ENCODE peak calls at places on chromosome 9, in five cellular contexts. One of them, this sample, is unnamed. For H3K27me3, the result is how much of the 10 kb centered on the place peaks cover.

GRCh38 chr9:72454871-72455471 is 66.4 kb upstream of the TMC1 start:
- DNase-seq in naive thymus-derived CD4-positive, alpha-beta T cell: no peak
- DNase-seq in aorta: no peak
- DNase-seq in left ventricle myocardium inferior: no peak
- DNase-seq in mesendoderm: peak
- DNase-seq in this sample: no peak

GRCh38 chr9:107712390-107712789 is 222.8 kb upstream of the KLF4 start:
- DNase-seq in left ventricle myocardium inferior: no peak
- DNase-seq in aorta: no peak
- DNase-seq in naive thymus-derived CD4-positive, alpha-beta T cell: no peak
- DNase-seq in mesendoderm: no peak
- DNase-seq in this sample: no peak

GRCh38 chr9:27260789-27261516 is 36.0 kb downstream of the EQTN start:
- DNase-seq in mesendoderm: no peak
- DNase-seq in naive thymus-derived CD4-positive, alpha-beta T cell: no peak
- DNase-seq in aorta: no peak
- DNase-seq in left ventricle myocardium inferior: no peak
- DNase-seq in this sample: no peak

GRCh38 chr9:124478014-124478753 is 27.9 kb downstream of the ADGRD2 start:
- DNase-seq in aorta: no peak
- DNase-seq in naive thymus-derived CD4-positive, alpha-beta T cell: no peak
- DNase-seq in left ventricle myocardium inferior: no peak
- DNase-seq in mesendoderm: peak
- DNase-seq in this sample: no peak

GRCh38 chr9:38385896-38386295 is 6.6 kb upstream of the ALDH1B1 start:
- DNase-seq in aorta: peak
- DNase-seq in left ventricle myocardium inferior: no peak
- DNase-seq in naive thymus-derived CD4-positive, alpha-beta T cell: no peak
- DNase-seq in mesendoderm: no peak
- DNase-seq in this sample: no peak

GRCh38 chr9:123355761-123356520 is at the start of gene CRB2:
- DNase-seq in naive thymus-derived CD4-positive, alpha-beta T cell: no peak
- DNase-seq in left ventricle myocardium inferior: no peak
- DNase-seq in mesendoderm: peak
- DNase-seq in aorta: no peak
- DNase-seq in this sample: no peak

GRCh38 chr9:134418354-134418753 is 92.1 kb downstream of the RXRA start:
- DNase-seq in naive thymus-derived CD4-positive, alpha-beta T cell: no peak
- DNase-seq in aorta: no peak
- DNase-seq in mesendoderm: no peak
- DNase-seq in left ventricle myocardium inferior: peak
- DNase-seq in this sample: peak

GRCh38 chr9:38057416-38058195 is 11.4 kb downstream of the SHB start:
- DNase-seq in mesendoderm: peak
- DNase-seq in aorta: no peak
- DNase-seq in left ventricle myocardium inferior: peak
- DNase-seq in naive thymus-derived CD4-positive, alpha-beta T cell: no peak
- DNase-seq in this sample: no peak

GRCh38 chr9:109812818-109813281 is 32.9 kb downstream of the PALM2AKAP2 start:
- DNase-seq in left ventricle myocardium inferior: no peak
- DNase-seq in aorta: no peak
- DNase-seq in mesendoderm: no peak
- DNase-seq in naive thymus-derived CD4-positive, alpha-beta T cell: no peak
- DNase-seq in this sample: no peak

GRCh38 chr9:81530407-81530810 is 158.9 kb downstream of the TLE1 start:
- DNase-seq in left ventricle myocardium inferior: no peak
- DNase-seq in aorta: no peak
- DNase-seq in mesendoderm: no peak
- DNase-seq in naive thymus-derived CD4-positive, alpha-beta T cell: no peak
- DNase-seq in this sample: no peak

GRCh38 chr9:82601272-82601835 is 461.6 kb downstream of the RASEF start:
- DNase-seq in left ventricle myocardium inferior: no peak
- DNase-seq in mesendoderm: no peak
- DNase-seq in naive thymus-derived CD4-positive, alpha-beta T cell: no peak
- DNase-seq in aorta: no peak
- DNase-seq in this sample: no peak

GRCh38 chr9:78115073-78115472 is 83.5 kb upstream of the GNAQ start:
- DNase-seq in aorta: no peak
- DNase-seq in mesendoderm: peak
- DNase-seq in left ventricle myocardium inferior: no peak
- DNase-seq in naive thymus-derived CD4-positive, alpha-beta T cell: no peak
- DNase-seq in this sample: no peak

GRCh38 chr9:78021692-78022091 is 9.9 kb downstream of the GNAQ start:
- DNase-seq in left ventricle myocardium inferior: peak
- DNase-seq in naive thymus-derived CD4-positive, alpha-beta T cell: no peak
- DNase-seq in mesendoderm: peak
- DNase-seq in aorta: no peak
- DNase-seq in this sample: no peak

GRCh38 chr9:85178486-85178885 is 509.0 kb downstream of the NTRK2 start:
- DNase-seq in left ventricle myocardium inferior: no peak
- DNase-seq in mesendoderm: peak
- DNase-seq in aorta: no peak
- DNase-seq in naive thymus-derived CD4-positive, alpha-beta T cell: no peak
- DNase-seq in this sample: no peak

GRCh38 chr9:85172001-85172978 is 502.8 kb downstream of the NTRK2 start:
- DNase-seq in mesendoderm: peak
- DNase-seq in aorta: no peak
- DNase-seq in naive thymus-derived CD4-positive, alpha-beta T cell: no peak
- DNase-seq in left ventricle myocardium inferior: peak
- DNase-seq in this sample: no peak

GRCh38 chr9:85171163-85171562 is 501.6 kb downstream of the NTRK2 start:
- DNase-seq in mesendoderm: no peak
- DNase-seq in naive thymus-derived CD4-positive, alpha-beta T cell: no peak
- DNase-seq in aorta: no peak
- DNase-seq in left ventricle myocardium inferior: no peak
- DNase-seq in this sample: no peak

DNA sequence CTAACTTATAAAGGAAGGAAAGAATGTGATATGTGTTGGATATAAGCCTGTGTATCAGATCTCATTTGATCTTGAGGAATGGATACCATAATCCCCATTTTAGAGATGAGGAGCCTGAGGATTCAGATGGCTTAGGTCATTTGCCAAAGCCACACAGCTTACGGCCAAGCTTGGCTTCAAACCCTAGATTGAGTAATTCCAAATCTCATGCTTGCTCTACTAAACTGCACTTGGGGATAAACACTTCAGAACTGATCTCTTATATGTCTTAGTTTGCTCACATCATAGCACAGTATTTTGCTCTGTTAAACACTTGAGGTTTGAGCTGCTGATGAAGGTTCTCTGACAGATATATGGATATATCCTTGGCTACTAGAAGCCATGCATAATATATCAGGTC is 504.4 kb downstream of the NTRK2 start:
- DNase-seq in aorta: no peak
- DNase-seq in mesendoderm: no peak
- DNase-seq in left ventricle myocardium inferior: no peak
- DNase-seq in naive thymus-derived CD4-positive, alpha-beta T cell: no peak
- DNase-seq in this sample: no peak
- H3K4me3 ChIP-seq in aorta: no peak
- H3K4me3 ChIP-seq in mesendoderm: no peak
- H3K4me3 ChIP-seq in left ventricle myocardium inferior: no peak
- H3K4me3 ChIP-seq in naive thymus-derived CD4-positive, alpha-beta T cell: no peak
- H3K4me3 ChIP-seq in this sample: no peak

DNA sequence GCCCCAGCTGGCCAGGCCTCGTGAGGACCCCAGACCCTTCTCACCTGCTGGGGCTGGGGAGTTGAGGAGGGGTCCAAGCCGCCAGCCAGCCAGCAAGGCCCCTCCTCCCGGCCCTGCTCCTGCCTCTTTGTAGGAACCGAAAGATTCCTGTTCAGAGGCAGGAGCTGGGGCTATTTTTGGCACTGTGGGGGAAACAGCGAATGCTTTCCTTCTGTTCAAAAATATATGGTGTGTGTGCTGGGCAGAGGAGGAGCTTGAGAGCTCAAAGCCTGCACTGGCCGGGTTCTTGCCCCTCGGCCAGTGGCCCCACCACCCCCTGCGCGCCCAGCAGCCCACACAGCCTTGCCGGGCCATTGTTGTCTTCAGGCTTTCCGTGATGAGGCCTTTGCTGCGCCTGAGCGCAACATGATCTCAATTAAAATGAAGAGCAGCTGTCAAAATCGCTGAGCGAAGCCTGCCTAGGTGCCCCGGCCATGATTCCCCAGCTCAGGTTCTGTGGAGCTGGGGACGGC is 13.3 kb downstream of the NCS1 start:
- DNase-seq in aorta: no peak
- DNase-seq in left ventricle myocardium inferior: no peak
- DNase-seq in mesendoderm: no peak
- DNase-seq in naive thymus-derived CD4-positive, alpha-beta T cell: no peak
- DNase-seq in this sample: no peak
- H3K27ac ChIP-seq in aorta: peak
- H3K27ac ChIP-seq in left ventricle myocardium inferior: no peak
- H3K27ac ChIP-seq in mesendoderm: no peak
- H3K27ac ChIP-seq in naive thymus-derived CD4-positive, alpha-beta T cell: no peak
- H3K27ac ChIP-seq in this sample: no peak

GRCh38 chr9:132239999-132240859 is 78.4 kb downstream of the NTNG2 start:
- DNase-seq in aorta: peak
- DNase-seq in mesendoderm: no peak
- DNase-seq in left ventricle myocardium inferior: no peak
- DNase-seq in naive thymus-derived CD4-positive, alpha-beta T cell: no peak
- DNase-seq in this sample: no peak

GRCh38 chr9:132240860-132241482 is 79.1 kb downstream of the NTNG2 start:
- DNase-seq in left ventricle myocardium inferior: peak
- DNase-seq in naive thymus-derived CD4-positive, alpha-beta T cell: peak
- DNase-seq in mesendoderm: peak
- DNase-seq in aorta: peak
- DNase-seq in this sample: peak

GRCh38 chr9:132242621-132243155 is 80.8 kb downstream of the NTNG2 start:
- DNase-seq in left ventricle myocardium inferior: no peak
- DNase-seq in mesendoderm: peak
- DNase-seq in aorta: peak
- DNase-seq in naive thymus-derived CD4-positive, alpha-beta T cell: no peak
- DNase-seq in this sample: no peak

GRCh38 chr9:132241840-132242620 is 80.2 kb downstream of the NTNG2 start:
- DNase-seq in aorta: peak
- DNase-seq in left ventricle myocardium inferior: peak
- DNase-seq in mesendoderm: no peak
- DNase-seq in naive thymus-derived CD4-positive, alpha-beta T cell: peak
- DNase-seq in this sample: peak

GRCh38 chr9:132241483-132241839 is 79.6 kb downstream of the NTNG2 start:
- DNase-seq in naive thymus-derived CD4-positive, alpha-beta T cell: no peak
- DNase-seq in left ventricle myocardium inferior: no peak
- DNase-seq in mesendoderm: no peak
- DNase-seq in aorta: no peak
- DNase-seq in this sample: no peak
- H3K27me3 ChIP-seq in naive thymus-derived CD4-positive, alpha-beta T cell: under half
- H3K27me3 ChIP-seq in left ventricle myocardium inferior: under half
- H3K27me3 ChIP-seq in mesendoderm: under half
- H3K27me3 ChIP-seq in aorta: under half
- H3K27me3 ChIP-seq in this sample: under half

GRCh38 chr9:130837002-130837511 is 2.0 kb downstream of the ABL1 start:
- DNase-seq in mesendoderm: no peak
- DNase-seq in aorta: no peak
- DNase-seq in left ventricle myocardium inferior: no peak
- DNase-seq in naive thymus-derived CD4-positive, alpha-beta T cell: no peak
- DNase-seq in this sample: no peak

GRCh38 chr9:130833324-130833990 is 1.6 kb upstream of the ABL1 start:
- DNase-seq in aorta: no peak
- DNase-seq in mesendoderm: no peak
- DNase-seq in left ventricle myocardium inferior: no peak
- DNase-seq in naive thymus-derived CD4-positive, alpha-beta T cell: no peak
- DNase-seq in this sample: no peak

GRCh38 chr9:130837644-130838043 is 2.6 kb downstream of the ABL1 start:
- DNase-seq in left ventricle myocardium inferior: no peak
- DNase-seq in naive thymus-derived CD4-positive, alpha-beta T cell: no peak
- DNase-seq in mesendoderm: no peak
- DNase-seq in aorta: no peak
- DNase-seq in this sample: no peak

GRCh38 chr9:130834371-130835311 is at the start of gene ABL1:
- DNase-seq in left ventricle myocardium inferior: peak
- DNase-seq in naive thymus-derived CD4-positive, alpha-beta T cell: peak
- DNase-seq in aorta: peak
- DNase-seq in mesendoderm: peak
- DNase-seq in this sample: peak

DNA sequence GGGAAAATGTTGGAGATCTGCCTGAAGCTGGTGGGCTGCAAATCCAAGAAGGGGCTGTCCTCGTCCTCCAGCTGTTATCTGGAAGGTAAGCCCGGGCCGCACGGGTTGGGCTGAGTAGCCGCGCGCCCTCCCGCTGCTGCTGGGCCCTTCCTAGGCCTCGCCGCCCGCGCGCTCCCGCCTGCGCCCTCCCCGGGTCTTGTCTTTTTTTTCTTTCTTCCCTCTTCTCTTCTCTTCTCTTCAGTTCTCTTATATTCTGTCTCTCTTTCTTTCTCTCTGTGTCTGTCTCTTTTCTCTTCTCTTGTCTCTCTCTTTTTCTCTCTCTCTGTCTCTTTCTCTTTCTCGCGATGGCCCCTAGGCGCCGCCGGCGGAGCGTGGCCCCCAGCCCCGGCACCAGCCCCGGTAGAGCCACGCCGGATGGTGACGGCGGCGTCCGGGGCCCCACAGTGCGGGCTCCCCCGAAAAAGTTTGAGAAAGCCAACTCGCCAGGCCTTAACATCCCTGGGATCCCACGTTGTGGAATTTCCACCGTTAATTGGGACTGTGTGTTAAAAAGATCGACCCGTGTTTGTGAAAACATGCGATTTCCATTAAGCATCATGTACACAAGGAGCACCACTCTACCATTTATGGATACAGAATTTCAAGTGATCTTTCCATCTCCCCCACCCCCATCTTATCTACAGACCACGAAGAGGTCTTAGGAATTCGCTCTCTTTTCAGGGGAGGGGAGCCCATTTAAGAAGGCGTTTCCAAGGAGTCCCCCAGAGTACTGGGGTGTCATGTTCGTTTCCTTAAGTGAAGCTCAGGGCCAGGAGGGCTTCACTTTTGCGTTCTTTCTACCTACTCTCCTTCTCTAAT is 616 bp downstream of the ABL1 start:
- DNase-seq in naive thymus-derived CD4-positive, alpha-beta T cell: peak
- DNase-seq in mesendoderm: peak
- DNase-seq in aorta: peak
- DNase-seq in left ventricle myocardium inferior: peak
- DNase-seq in this sample: peak
- H3K4me3 ChIP-seq in naive thymus-derived CD4-positive, alpha-beta T cell: peak
- H3K4me3 ChIP-seq in mesendoderm: peak
- H3K4me3 ChIP-seq in aorta: peak
- H3K4me3 ChIP-seq in left ventricle myocardium inferior: peak
- H3K4me3 ChIP-seq in this sample: peak

GRCh38 chr9:94905606-94906005 is 179.1 kb downstream of the AOPEP start:
- DNase-seq in mesendoderm: no peak
- DNase-seq in naive thymus-derived CD4-positive, alpha-beta T cell: no peak
- DNase-seq in left ventricle myocardium inferior: no peak
- DNase-seq in aorta: no peak
- DNase-seq in this sample: no peak

GRCh38 chr9:94906713-94907112 is 180.2 kb downstream of the AOPEP start:
- DNase-seq in left ventricle myocardium inferior: no peak
- DNase-seq in naive thymus-derived CD4-positive, alpha-beta T cell: no peak
- DNase-seq in mesendoderm: no peak
- DNase-seq in aorta: no peak
- DNase-seq in this sample: peak

GRCh38 chr9:94906181-94906580 is 179.7 kb downstream of the AOPEP start:
- DNase-seq in mesendoderm: no peak
- DNase-seq in aorta: no peak
- DNase-seq in naive thymus-derived CD4-positive, alpha-beta T cell: no peak
- DNase-seq in left ventricle myocardium inferior: no peak
- DNase-seq in this sample: no peak

GRCh38 chr9:94904806-94905205 is 178.3 kb downstream of the AOPEP start:
- DNase-seq in left ventricle myocardium inferior: no peak
- DNase-seq in naive thymus-derived CD4-positive, alpha-beta T cell: no peak
- DNase-seq in mesendoderm: no peak
- DNase-seq in aorta: no peak
- DNase-seq in this sample: no peak

GRCh38 chr9:94903961-94904421 is 177.5 kb downstream of the AOPEP start:
- DNase-seq in mesendoderm: no peak
- DNase-seq in naive thymus-derived CD4-positive, alpha-beta T cell: no peak
- DNase-seq in aorta: no peak
- DNase-seq in left ventricle myocardium inferior: no peak
- DNase-seq in this sample: peak
- H3K27ac ChIP-seq in mesendoderm: no peak
- H3K27ac ChIP-seq in naive thymus-derived CD4-positive, alpha-beta T cell: no peak
- H3K27ac ChIP-seq in aorta: peak
- H3K27ac ChIP-seq in left ventricle myocardium inferior: no peak
- H3K27ac ChIP-seq in this sample: no peak